ENCODE peak calls at places on chromosomes 13 and 19, in four cellular contexts. I is heart left ventricle, H is fibroblast of lung, C is PC-3. A is an unnamed sample. For H3K36me3 and H3K27me3, the result is how much of the 10 kb centered on the place peaks cover.

GRCh38 chr19:57812201-57812600 is 2.5 kb downstream of the ZNF552 start:
- DNase-seq in I (no peak), H (no peak), C (no peak), A (no peak)

GRCh38 chr19:50567052-50567841 is 988 bp downstream of the LRRC4B start:
- DNase-seq in I (no peak), H (no peak), C (no peak), A (no peak)

GRCh38 chr13:21637296-21637695 is 33.3 kb upstream of the MICU2 start:
- DNase-seq in I (no peak), H (peak), C (peak), A (no peak)

GRCh38 chr19:37914908-37915307 is 7.9 kb downstream of the SIPA1L3 start:
- DNase-seq in I (no peak), H (no peak), C (no peak), A (no peak)

GRCh38 chr13:67369895-67370660 is 139.9 kb upstream of the PCDH9 start:
- DNase-seq in I (no peak), H (peak), C (peak), A (peak)

GRCh38 chr13:93279982-93280381 is 53.4 kb downstream of the GPC6 start:
- DNase-seq in I (no peak), H (no peak), C (no peak), A (no peak)

GRCh38 chr13:38703255-38703654 is 16.4 kb downstream of the FREM2 start:
- DNase-seq in I (no peak), H (no peak), C (no peak), A (no peak)

GRCh38 chr13:40549500-40550094 is 116.8 kb downstream of the FOXO1 start:
- DNase-seq in I (no peak), H (no peak), C (no peak), A (peak)

GRCh38 chr13:76225815-76226489 is 589.8 kb downstream of the LMO7 start:
- DNase-seq in I (peak), H (peak), C (no peak), A (no peak)

GRCh38 chr19:7605490-7606222 is 10.0 kb downstream of the CAMSAP3 start:
- DNase-seq in I (no peak), H (no peak), C (peak), A (no peak)

GRCh38 chr13:45074721-45075120 is 45.6 kb upstream of the GTF2F2 start:
- DNase-seq in I (no peak), H (no peak), C (no peak), A (no peak)

GRCh38 chr13:76004411-76004810 is 368.3 kb downstream of the LMO7 start:
- DNase-seq in I (no peak), H (peak), C (no peak), A (no peak)

GRCh38 chr19:3818479-3818878 is 32.3 kb upstream of the MATK start:
- DNase-seq in I (no peak), H (no peak), C (peak), A (peak)

GRCh38 chr19:2755811-2756210 is 16.0 kb upstream of the SLC39A3 start:
- DNase-seq in I (no peak), H (no peak), C (no peak), A (no peak)

GRCh38 chr13:33490461-33491327 is 205.1 kb upstream of the STARD13 start:
- DNase-seq in I (no peak), H (no peak), C (no peak), A (no peak)

DNA sequence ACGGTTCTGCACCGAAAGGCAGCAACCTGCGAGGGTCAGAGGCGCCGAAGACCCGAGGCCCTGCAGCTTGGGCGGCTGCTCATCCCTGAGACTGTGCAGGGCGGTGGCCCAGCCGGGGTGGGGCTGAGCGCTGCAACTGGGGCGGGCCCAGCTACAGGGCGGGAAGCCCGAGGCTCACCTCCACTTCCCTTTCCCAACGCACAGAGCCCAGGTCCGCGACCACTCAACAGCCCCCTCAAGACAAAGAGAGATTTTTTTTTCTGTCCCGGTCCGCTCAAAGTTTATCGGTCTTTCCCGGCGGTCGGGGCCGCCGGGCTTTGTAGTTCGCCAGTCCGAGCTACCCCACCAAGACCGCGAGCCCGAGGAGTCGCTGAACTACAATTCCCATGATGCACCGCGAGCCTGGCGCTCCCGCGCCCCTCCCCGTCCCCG is 573 bp downstream of the KATNAL1 start:
- DNase-seq in I (peak), H (peak), C (peak), A (peak)
- TF ChIP-seq CTCF in I (no peak), H (no peak), C (no peak), A (no peak)

GRCh38 chr19:40584007-40584406 is 7.3 kb downstream of the SHKBP1 start:
- DNase-seq in I (no peak), H (no peak), C (peak), A (no peak)

GRCh38 chr19:40586611-40587010 is 9.9 kb downstream of the SHKBP1 start:
- DNase-seq in I (no peak), H (no peak), C (no peak), A (no peak)

GRCh38 chr19:40588110-40588854 is 11.6 kb downstream of the SHKBP1 start:
- DNase-seq in I (no peak), H (peak), C (no peak), A (no peak)

GRCh38 chr19:40585241-40585640 is 8.6 kb downstream of the SHKBP1 start:
- DNase-seq in I (no peak), H (no peak), C (no peak), A (no peak)

GRCh38 chr19:40585677-40586422 is 9.2 kb downstream of the SHKBP1 start:
- DNase-seq in I (no peak), H (no peak), C (peak), A (no peak)
- H3K36me3 ChIP-seq in I (half or more), H (under half), C (under half), A (under half)

DNA sequence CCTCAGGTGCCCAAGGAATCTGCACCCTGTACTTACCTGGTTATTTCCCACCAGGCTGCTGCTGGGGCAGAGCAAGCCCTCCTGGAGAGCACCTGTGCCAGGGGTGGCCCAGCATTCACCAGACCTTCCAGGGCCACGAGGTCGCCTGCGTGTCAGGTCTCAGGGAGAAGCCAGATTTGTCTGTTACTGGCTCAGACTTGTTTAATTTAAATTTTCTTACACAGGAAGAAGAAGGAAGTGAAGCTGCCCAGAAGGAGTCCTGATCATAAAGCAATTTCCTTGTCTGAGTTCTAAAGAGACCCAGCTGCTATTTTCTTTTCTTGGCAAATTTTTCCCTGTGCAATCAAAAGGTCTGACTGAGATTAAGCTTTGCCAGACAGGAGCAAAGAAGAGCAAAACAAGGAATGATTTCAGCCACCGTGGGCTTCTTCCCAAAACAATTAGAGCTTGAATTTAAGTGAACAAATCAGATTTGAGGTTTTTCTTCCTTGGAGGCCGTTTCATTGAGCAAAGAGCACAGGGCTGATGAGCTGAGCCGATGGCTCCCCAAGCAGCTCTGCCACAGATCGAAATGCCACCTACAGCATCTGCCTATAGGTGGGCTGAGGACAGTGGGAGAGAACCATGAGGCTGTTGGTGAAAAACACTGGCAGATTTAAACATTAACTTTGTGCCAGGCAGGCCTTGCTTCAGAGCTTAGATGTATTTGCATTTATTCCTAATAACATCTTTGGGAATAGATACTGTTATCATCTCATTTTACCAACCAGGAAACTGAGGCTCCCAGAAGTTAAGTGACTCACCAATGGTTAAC is 40.2 kb downstream of the HSPH1 start:
- DNase-seq in I (no peak), H (peak), C (no peak), A (no peak)
- H3K27me3 ChIP-seq in I (under half), H (under half), C (half or more), A (under half)

GRCh38 chr13:50513528-50513863 is 330.0 kb downstream of the DLEU7 start:
- DNase-seq in I (no peak), H (no peak), C (no peak), A (no peak)

GRCh38 chr13:50509771-50510441 is 333.6 kb downstream of the DLEU7 start:
- DNase-seq in I (no peak), H (no peak), C (no peak), A (no peak)

GRCh38 chr13:50514249-50514648 is 329.2 kb downstream of the DLEU7 start:
- DNase-seq in I (no peak), H (no peak), C (no peak), A (no peak)

GRCh38 chr13:50511877-50512332 is 331.6 kb downstream of the DLEU7 start:
- DNase-seq in I (no peak), H (no peak), C (no peak), A (no peak)

GRCh38 chr13:50512602-50513527 is 330.6 kb downstream of the DLEU7 start:
- DNase-seq in I (peak), H (peak), C (peak), A (no peak)
- TF ChIP-seq CTCF in I (peak), H (no peak), C (no peak), A (no peak)

GRCh38 chr13:54361460-54361859 is 1332.8 kb downstream of the OLFM4 start:
- DNase-seq in I (no peak), H (no peak), C (no peak), A (no peak)

GRCh38 chr13:54357284-54357933 is 1328.8 kb downstream of the OLFM4 start:
- DNase-seq in I (no peak), H (no peak), C (no peak), A (no peak)

GRCh38 chr13:54356209-54356608 is 1327.6 kb downstream of the OLFM4 start:
- DNase-seq in I (no peak), H (no peak), C (no peak), A (no peak)

GRCh38 chr13:54356849-54357248 is 1328.2 kb downstream of the OLFM4 start:
- DNase-seq in I (no peak), H (no peak), C (no peak), A (no peak)
- H3K36me3 ChIP-seq in I (under half), H (under half), C (under half), A (under half)